ENCODE peak calls at places on chromosomes 16 and 17, in seven cellular contexts. One of them, this sample, is unnamed.

GRCh38 chr16:86768999-86769398 is 190.7 kb downstream of the FOXL1 start:
- DNase-seq in K562: no peak
- DNase-seq in heart right ventricle: no peak
- DNase-seq in upper lobe of right lung: no peak
- DNase-seq in A549: no peak
- DNase-seq in right atrium auricular region: no peak
- DNase-seq in left ventricle myocardium inferior: no peak
- DNase-seq in this sample: peak

GRCh38 chr16:20931066-20931465 is 30.5 kb downstream of the LYRM1 start:
- DNase-seq in upper lobe of right lung: no peak
- DNase-seq in right atrium auricular region: no peak
- DNase-seq in left ventricle myocardium inferior: no peak
- DNase-seq in A549: no peak
- DNase-seq in heart right ventricle: no peak
- DNase-seq in K562: no peak
- DNase-seq in this sample: no peak

GRCh38 chr17:29784661-29785060 is 145.4 kb downstream of the SSH2 start:
- DNase-seq in K562: no peak
- DNase-seq in right atrium auricular region: no peak
- DNase-seq in upper lobe of right lung: no peak
- DNase-seq in A549: peak
- DNase-seq in left ventricle myocardium inferior: no peak
- DNase-seq in heart right ventricle: no peak
- DNase-seq in this sample: no peak

GRCh38 chr16:58331024-58331707 is 36.3 kb upstream of the PRSS54 start:
- DNase-seq in heart right ventricle: no peak
- DNase-seq in K562: peak
- DNase-seq in A549: no peak
- DNase-seq in upper lobe of right lung: no peak
- DNase-seq in right atrium auricular region: no peak
- DNase-seq in left ventricle myocardium inferior: no peak
- DNase-seq in this sample: no peak

GRCh38 chr17:6701719-6702118 is 11.4 kb downstream of the SLC13A5 start:
- DNase-seq in heart right ventricle: no peak
- DNase-seq in A549: peak
- DNase-seq in upper lobe of right lung: no peak
- DNase-seq in left ventricle myocardium inferior: no peak
- DNase-seq in right atrium auricular region: no peak
- DNase-seq in K562: peak
- DNase-seq in this sample: peak

GRCh38 chr17:45320931-45321461 is 4.2 kb upstream of the MAP3K14 start:
- DNase-seq in K562: peak
- DNase-seq in A549: peak
- DNase-seq in right atrium auricular region: no peak
- DNase-seq in left ventricle myocardium inferior: no peak
- DNase-seq in heart right ventricle: no peak
- DNase-seq in upper lobe of right lung: no peak
- DNase-seq in this sample: peak

GRCh38 chr17:32819035-32819434 is 57.9 kb downstream of the MYO1D start:
- DNase-seq in heart right ventricle: no peak
- DNase-seq in right atrium auricular region: no peak
- DNase-seq in K562: peak
- DNase-seq in A549: no peak
- DNase-seq in left ventricle myocardium inferior: no peak
- DNase-seq in upper lobe of right lung: no peak
- DNase-seq in this sample: no peak

GRCh38 chr16:89828870-89829629 is 775 bp downstream of the SPIRE2 start:
- DNase-seq in right atrium auricular region: no peak
- DNase-seq in K562: no peak
- DNase-seq in heart right ventricle: no peak
- DNase-seq in A549: no peak
- DNase-seq in left ventricle myocardium inferior: no peak
- DNase-seq in upper lobe of right lung: no peak
- DNase-seq in this sample: no peak

GRCh38 chr17:50918933-50919296 is 52.8 kb upstream of the TOB1 start:
- DNase-seq in heart right ventricle: no peak
- DNase-seq in A549: no peak
- DNase-seq in left ventricle myocardium inferior: no peak
- DNase-seq in K562: no peak
- DNase-seq in right atrium auricular region: no peak
- DNase-seq in upper lobe of right lung: no peak
- DNase-seq in this sample: no peak

GRCh38 chr17:38893612-38894011 is 23.8 kb downstream of the LASP1 start:
- DNase-seq in right atrium auricular region: no peak
- DNase-seq in K562: no peak
- DNase-seq in left ventricle myocardium inferior: peak
- DNase-seq in A549: no peak
- DNase-seq in upper lobe of right lung: peak
- DNase-seq in heart right ventricle: peak
- DNase-seq in this sample: no peak

GRCh38 chr17:70050931-70051330 is 24.1 kb upstream of the KCNJ16 start:
- DNase-seq in K562: no peak
- DNase-seq in heart right ventricle: no peak
- DNase-seq in left ventricle myocardium inferior: no peak
- DNase-seq in A549: no peak
- DNase-seq in right atrium auricular region: no peak
- DNase-seq in upper lobe of right lung: no peak
- DNase-seq in this sample: no peak

GRCh38 chr17:34556951-34557350 is 22.4 kb upstream of the TMEM132E start:
- DNase-seq in K562: no peak
- DNase-seq in left ventricle myocardium inferior: no peak
- DNase-seq in heart right ventricle: no peak
- DNase-seq in A549: no peak
- DNase-seq in right atrium auricular region: no peak
- DNase-seq in upper lobe of right lung: no peak
- DNase-seq in this sample: no peak

GRCh38 chr16:20916927-20917326 is 16.4 kb downstream of the LYRM1 start:
- DNase-seq in A549: no peak
- DNase-seq in upper lobe of right lung: no peak
- DNase-seq in heart right ventricle: no peak
- DNase-seq in right atrium auricular region: no peak
- DNase-seq in K562: no peak
- DNase-seq in left ventricle myocardium inferior: no peak
- DNase-seq in this sample: no peak

GRCh38 chr16:67993207-67994036 is 5.9 kb downstream of the DPEP2 start:
- DNase-seq in heart right ventricle: peak
- DNase-seq in left ventricle myocardium inferior: peak
- DNase-seq in A549: peak
- DNase-seq in K562: peak
- DNase-seq in upper lobe of right lung: peak
- DNase-seq in right atrium auricular region: peak
- DNase-seq in this sample: peak

GRCh38 chr17:43531955-43532354 is 14.2 kb downstream of the ETV4 start:
- DNase-seq in left ventricle myocardium inferior: no peak
- DNase-seq in A549: no peak
- DNase-seq in K562: no peak
- DNase-seq in heart right ventricle: no peak
- DNase-seq in upper lobe of right lung: peak
- DNase-seq in right atrium auricular region: no peak
- DNase-seq in this sample: no peak

GRCh38 chr16:74480150-74481029 is 59.1 kb upstream of the CLEC18B start:
- DNase-seq in left ventricle myocardium inferior: peak
- DNase-seq in heart right ventricle: no peak
- DNase-seq in right atrium auricular region: no peak
- DNase-seq in K562: peak
- DNase-seq in upper lobe of right lung: no peak
- DNase-seq in A549: peak
- DNase-seq in this sample: peak

GRCh38 chr16:50123417-50123816 is 29.7 kb upstream of the TENT4B start:
- DNase-seq in K562: no peak
- DNase-seq in left ventricle myocardium inferior: no peak
- DNase-seq in right atrium auricular region: no peak
- DNase-seq in A549: no peak
- DNase-seq in heart right ventricle: no peak
- DNase-seq in upper lobe of right lung: no peak
- DNase-seq in this sample: no peak

GRCh38 chr17:68592004-68592403 is 9.2 kb downstream of the FAM20A start:
- DNase-seq in right atrium auricular region: no peak
- DNase-seq in heart right ventricle: no peak
- DNase-seq in K562: no peak
- DNase-seq in left ventricle myocardium inferior: no peak
- DNase-seq in A549: no peak
- DNase-seq in upper lobe of right lung: no peak
- DNase-seq in this sample: no peak

GRCh38 chr16:88908307-88908706 is 41.8 kb upstream of the PABPN1L start:
- DNase-seq in K562: no peak
- DNase-seq in upper lobe of right lung: no peak
- DNase-seq in right atrium auricular region: no peak
- DNase-seq in left ventricle myocardium inferior: peak
- DNase-seq in A549: no peak
- DNase-seq in heart right ventricle: peak
- DNase-seq in this sample: no peak

GRCh38 chr17:76053230-76054111 is 18.8 kb downstream of the SRP68 start:
- DNase-seq in A549: peak
- DNase-seq in left ventricle myocardium inferior: no peak
- DNase-seq in right atrium auricular region: no peak
- DNase-seq in K562: peak
- DNase-seq in heart right ventricle: no peak
- DNase-seq in upper lobe of right lung: no peak
- DNase-seq in this sample: peak

GRCh38 chr17:57401556-57402488 is 145.5 kb downstream of the MSI2 start:
- DNase-seq in upper lobe of right lung: no peak
- DNase-seq in right atrium auricular region: no peak
- DNase-seq in A549: peak
- DNase-seq in heart right ventricle: no peak
- DNase-seq in left ventricle myocardium inferior: no peak
- DNase-seq in K562: peak
- DNase-seq in this sample: peak
- TF ChIP-seq CTCF in upper lobe of right lung: no peak
- TF ChIP-seq CTCF in right atrium auricular region: peak
- TF ChIP-seq CTCF in A549: peak
- TF ChIP-seq CTCF in heart right ventricle: no peak
- TF ChIP-seq CTCF in left ventricle myocardium inferior: peak
- TF ChIP-seq CTCF in K562: peak
- TF ChIP-seq CTCF in this sample: no peak

GRCh38 chr16:73232555-73233422 is 184.9 kb upstream of the ZFHX3 start:
- DNase-seq in A549: peak
- DNase-seq in right atrium auricular region: peak
- DNase-seq in heart right ventricle: peak
- DNase-seq in K562: no peak
- DNase-seq in upper lobe of right lung: no peak
- DNase-seq in left ventricle myocardium inferior: peak
- DNase-seq in this sample: peak
- TF ChIP-seq CTCF in A549: no peak
- TF ChIP-seq CTCF in right atrium auricular region: no peak
- TF ChIP-seq CTCF in heart right ventricle: no peak
- TF ChIP-seq CTCF in K562: no peak
- TF ChIP-seq CTCF in upper lobe of right lung: no peak
- TF ChIP-seq CTCF in left ventricle myocardium inferior: no peak
- TF ChIP-seq CTCF in this sample: no peak

DNA sequence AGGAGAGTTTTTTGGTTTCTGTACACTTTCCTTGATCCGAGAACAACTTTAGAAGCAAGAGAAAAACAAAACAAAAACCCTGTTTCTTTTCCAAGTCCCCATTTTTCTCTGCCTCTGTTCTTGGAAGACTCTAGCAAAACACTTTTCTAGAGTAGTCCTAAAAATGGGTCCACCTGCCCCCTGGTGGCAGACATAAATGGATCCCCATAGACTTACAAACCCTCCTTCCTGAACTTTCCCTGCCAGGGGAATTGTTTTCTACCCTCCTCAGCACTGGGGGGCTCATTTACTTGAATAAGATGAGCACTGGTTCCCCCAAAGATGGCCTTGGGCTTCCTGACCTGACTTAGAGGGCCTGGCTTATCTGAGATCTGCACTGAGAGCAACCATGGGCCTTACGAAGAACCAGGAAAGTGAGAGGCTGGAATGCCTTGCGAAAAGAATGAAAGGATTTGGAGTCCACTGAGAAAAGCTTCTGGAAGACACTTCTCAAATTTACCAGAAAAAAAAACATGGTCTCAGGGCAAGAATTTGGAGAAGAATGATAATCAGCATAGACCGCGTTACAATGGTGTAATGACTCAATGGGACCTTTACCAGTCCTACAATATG is 48.0 kb upstream of the CDYL2 start:
- DNase-seq in left ventricle myocardium inferior: no peak
- DNase-seq in right atrium auricular region: no peak
- DNase-seq in K562: peak
- DNase-seq in A549: peak
- DNase-seq in heart right ventricle: no peak
- DNase-seq in upper lobe of right lung: no peak
- DNase-seq in this sample: peak
- TF ChIP-seq CTCF in left ventricle myocardium inferior: peak
- TF ChIP-seq CTCF in right atrium auricular region: peak
- TF ChIP-seq CTCF in K562: peak
- TF ChIP-seq CTCF in A549: peak
- TF ChIP-seq CTCF in heart right ventricle: no peak
- TF ChIP-seq CTCF in upper lobe of right lung: peak
- TF ChIP-seq CTCF in this sample: peak

GRCh38 chr17:12457493-12457892 is 208.2 kb upstream of the MYOCD start:
- DNase-seq in upper lobe of right lung: no peak
- DNase-seq in A549: no peak
- DNase-seq in left ventricle myocardium inferior: no peak
- DNase-seq in heart right ventricle: no peak
- DNase-seq in K562: no peak
- DNase-seq in right atrium auricular region: no peak
- DNase-seq in this sample: no peak

DNA sequence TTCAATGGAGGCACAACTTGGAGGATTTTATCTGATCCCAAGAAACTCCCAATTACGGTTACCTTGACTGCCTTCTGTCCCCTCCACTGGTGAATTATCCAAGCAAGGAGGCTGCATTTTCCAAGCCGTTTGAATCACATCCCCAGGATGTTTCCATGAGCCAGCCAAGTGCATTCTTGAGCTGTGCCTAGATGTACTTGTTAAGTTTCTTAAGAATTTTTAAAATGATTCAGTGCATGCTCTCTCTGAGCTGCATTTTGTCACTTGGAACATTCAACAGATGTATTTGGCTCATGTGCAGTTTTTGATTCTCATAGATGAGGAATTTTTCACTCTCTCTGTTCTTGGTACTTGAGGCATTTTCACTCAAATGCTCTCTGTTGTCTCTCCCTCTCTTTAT is 202.6 kb upstream of the MYOCD start:
- DNase-seq in left ventricle myocardium inferior: no peak
- DNase-seq in K562: no peak
- DNase-seq in A549: no peak
- DNase-seq in heart right ventricle: no peak
- DNase-seq in upper lobe of right lung: no peak
- DNase-seq in right atrium auricular region: no peak
- DNase-seq in this sample: no peak
- TF ChIP-seq CTCF in left ventricle myocardium inferior: no peak
- TF ChIP-seq CTCF in K562: no peak
- TF ChIP-seq CTCF in A549: no peak
- TF ChIP-seq CTCF in heart right ventricle: no peak
- TF ChIP-seq CTCF in upper lobe of right lung: no peak
- TF ChIP-seq CTCF in right atrium auricular region: no peak
- TF ChIP-seq CTCF in this sample: no peak

GRCh38 chr17:556431-556995 is 158.1 kb downstream of the VPS53 start:
- DNase-seq in left ventricle myocardium inferior: no peak
- DNase-seq in upper lobe of right lung: no peak
- DNase-seq in right atrium auricular region: no peak
- DNase-seq in heart right ventricle: no peak
- DNase-seq in K562: no peak
- DNase-seq in A549: no peak
- DNase-seq in this sample: no peak
- TF ChIP-seq CTCF in left ventricle myocardium inferior: no peak
- TF ChIP-seq CTCF in upper lobe of right lung: no peak
- TF ChIP-seq CTCF in right atrium auricular region: no peak
- TF ChIP-seq CTCF in heart right ventricle: peak
- TF ChIP-seq CTCF in K562: no peak
- TF ChIP-seq CTCF in A549: no peak
- TF ChIP-seq CTCF in this sample: no peak